ENCODE peak calls at places on chromosomes 4 and X, in four cellular contexts. One of them, this sample, is unnamed.

GRCh38 chrX:135629342-135629741 is 84.1 kb upstream of the CT45A1 start:
- DNase-seq in lower leg skin: no peak
- DNase-seq in fibroblast of mammary gland: no peak
- DNase-seq in upper lobe of left lung: no peak
- DNase-seq in this sample: no peak

GRCh38 chr4:4734425-4734824 is 125.0 kb upstream of the MSX1 start:
- DNase-seq in upper lobe of left lung: peak
- DNase-seq in fibroblast of mammary gland: no peak
- DNase-seq in lower leg skin: peak
- DNase-seq in this sample: no peak

GRCh38 chrX:39211501-39211900 is 410.2 kb downstream of the MID1IP1 start:
- DNase-seq in fibroblast of mammary gland: no peak
- DNase-seq in upper lobe of left lung: no peak
- DNase-seq in lower leg skin: no peak
- DNase-seq in this sample: no peak

GRCh38 chr4:106277140-106277680 is 38.8 kb downstream of the TBCK start:
- DNase-seq in upper lobe of left lung: no peak
- DNase-seq in lower leg skin: no peak
- DNase-seq in fibroblast of mammary gland: no peak
- DNase-seq in this sample: no peak

GRCh38 chr4:121764702-121765367 is at the start of gene SMIM43:
- DNase-seq in fibroblast of mammary gland: no peak
- DNase-seq in upper lobe of left lung: peak
- DNase-seq in lower leg skin: no peak
- DNase-seq in this sample: no peak

GRCh38 chr4:26140150-26140898 is 180.5 kb upstream of the RBPJ start:
- DNase-seq in fibroblast of mammary gland: peak
- DNase-seq in lower leg skin: no peak
- DNase-seq in upper lobe of left lung: no peak
- DNase-seq in this sample: no peak

GRCh38 chrX:131709553-131709952 is 165.7 kb downstream of the OR13H1 start:
- DNase-seq in fibroblast of mammary gland: no peak
- DNase-seq in lower leg skin: no peak
- DNase-seq in upper lobe of left lung: no peak
- DNase-seq in this sample: no peak

GRCh38 chr4:185787926-185788679 is 23.9 kb downstream of the SORBS2 start:
- DNase-seq in upper lobe of left lung: no peak
- DNase-seq in lower leg skin: no peak
- DNase-seq in fibroblast of mammary gland: no peak
- DNase-seq in this sample: no peak

GRCh38 chr4:53196872-53197759 is 168.7 kb downstream of the SCFD2 start:
- DNase-seq in upper lobe of left lung: no peak
- DNase-seq in lower leg skin: no peak
- DNase-seq in fibroblast of mammary gland: peak
- DNase-seq in this sample: peak

GRCh38 chr4:97216031-97216430 is 927.2 kb downstream of the STPG2 start:
- DNase-seq in lower leg skin: no peak
- DNase-seq in upper lobe of left lung: no peak
- DNase-seq in fibroblast of mammary gland: no peak
- DNase-seq in this sample: no peak

GRCh38 chrX:47175588-47175980 is 18.0 kb upstream of the UBA1 start:
- DNase-seq in upper lobe of left lung: no peak
- DNase-seq in fibroblast of mammary gland: no peak
- DNase-seq in lower leg skin: peak
- DNase-seq in this sample: no peak

GRCh38 chr4:53764761-53765490 is 173.6 kb upstream of the LNX1 start:
- DNase-seq in upper lobe of left lung: no peak
- DNase-seq in lower leg skin: no peak
- DNase-seq in fibroblast of mammary gland: no peak
- DNase-seq in this sample: no peak

GRCh38 chr4:173505924-173506779 is 23.9 kb downstream of the HAND2 start:
- DNase-seq in lower leg skin: peak
- DNase-seq in fibroblast of mammary gland: peak
- DNase-seq in upper lobe of left lung: no peak
- DNase-seq in this sample: peak

GRCh38 chr4:168585168-168586091 is 88.6 kb downstream of the PALLD start:
- DNase-seq in lower leg skin: peak
- DNase-seq in fibroblast of mammary gland: peak
- DNase-seq in upper lobe of left lung: no peak
- DNase-seq in this sample: peak

GRCh38 chrX:143635915-143636314 is at the start of gene SLITRK4:
- DNase-seq in fibroblast of mammary gland: no peak
- DNase-seq in lower leg skin: no peak
- DNase-seq in upper lobe of left lung: no peak
- DNase-seq in this sample: no peak

GRCh38 chr4:16794816-16795445 is 103.5 kb downstream of the LDB2 start:
- DNase-seq in fibroblast of mammary gland: peak
- DNase-seq in lower leg skin: no peak
- DNase-seq in upper lobe of left lung: no peak
- DNase-seq in this sample: peak

GRCh38 chr4:166972071-166972470 is 262.2 kb downstream of the SPOCK3 start:
- DNase-seq in lower leg skin: no peak
- DNase-seq in fibroblast of mammary gland: peak
- DNase-seq in upper lobe of left lung: no peak
- DNase-seq in this sample: peak

GRCh38 chr4:118904935-118905334 is 16.3 kb downstream of the SYNPO2 start:
- DNase-seq in lower leg skin: no peak
- DNase-seq in upper lobe of left lung: no peak
- DNase-seq in fibroblast of mammary gland: peak
- DNase-seq in this sample: no peak

GRCh38 chr4:114509340-114509739 is 89.3 kb upstream of the UGT8 start:
- DNase-seq in upper lobe of left lung: no peak
- DNase-seq in fibroblast of mammary gland: no peak
- DNase-seq in lower leg skin: no peak
- DNase-seq in this sample: no peak
- TF ChIP-seq CTCF in upper lobe of left lung: no peak
- TF ChIP-seq CTCF in fibroblast of mammary gland: no peak
- TF ChIP-seq CTCF in lower leg skin: no peak
- TF ChIP-seq CTCF in this sample: no peak

GRCh38 chrX:80285131-80285773 is 135.0 kb upstream of the TENT5D start:
- DNase-seq in upper lobe of left lung: no peak
- DNase-seq in fibroblast of mammary gland: peak
- DNase-seq in lower leg skin: no peak
- DNase-seq in this sample: peak

DNA sequence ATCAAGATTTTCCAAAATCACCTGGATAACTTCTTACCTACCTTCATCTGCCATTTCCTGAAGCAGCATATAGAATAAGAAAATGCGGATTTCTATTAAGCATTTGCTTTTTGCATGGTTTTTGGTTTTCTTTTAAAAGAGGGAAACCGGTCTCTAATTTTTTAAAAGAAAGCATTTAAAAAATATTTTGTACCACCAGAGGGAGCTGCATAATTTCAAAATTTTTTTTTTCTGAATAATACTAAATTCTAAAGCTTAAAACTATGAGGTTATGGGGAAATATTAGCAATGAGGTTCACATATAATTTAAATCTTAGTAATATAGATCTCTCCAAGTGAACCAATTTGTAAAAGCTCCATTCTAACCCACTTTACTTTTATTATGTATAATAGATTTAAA is 137.7 kb upstream of the TENT5D start:
- DNase-seq in fibroblast of mammary gland: no peak
- DNase-seq in upper lobe of left lung: no peak
- DNase-seq in lower leg skin: no peak
- DNase-seq in this sample: no peak
- TF ChIP-seq CTCF in fibroblast of mammary gland: peak
- TF ChIP-seq CTCF in upper lobe of left lung: no peak
- TF ChIP-seq CTCF in lower leg skin: no peak
- TF ChIP-seq CTCF in this sample: peak

GRCh38 chr4:139454111-139454600 is at the start of gene RAB33B:
- DNase-seq in lower leg skin: no peak
- DNase-seq in fibroblast of mammary gland: peak
- DNase-seq in upper lobe of left lung: no peak
- DNase-seq in this sample: no peak

GRCh38 chr4:139454646-139455045 is 725 bp downstream of the RAB33B start:
- DNase-seq in fibroblast of mammary gland: peak
- DNase-seq in lower leg skin: no peak
- DNase-seq in upper lobe of left lung: no peak
- DNase-seq in this sample: no peak

GRCh38 chr4:139452000-139452399 is 1.9 kb upstream of the RAB33B start:
- DNase-seq in lower leg skin: no peak
- DNase-seq in fibroblast of mammary gland: no peak
- DNase-seq in upper lobe of left lung: no peak
- DNase-seq in this sample: no peak

GRCh38 chr4:139453041-139453370 is 915 bp upstream of the RAB33B start:
- DNase-seq in upper lobe of left lung: no peak
- DNase-seq in fibroblast of mammary gland: no peak
- DNase-seq in lower leg skin: no peak
- DNase-seq in this sample: peak

GRCh38 chr4:139453371-139454110 is 380 bp upstream of the RAB33B start:
- DNase-seq in upper lobe of left lung: peak
- DNase-seq in lower leg skin: peak
- DNase-seq in fibroblast of mammary gland: peak
- DNase-seq in this sample: peak
- TF ChIP-seq CTCF in upper lobe of left lung: peak
- TF ChIP-seq CTCF in lower leg skin: no peak
- TF ChIP-seq CTCF in fibroblast of mammary gland: no peak
- TF ChIP-seq CTCF in this sample: no peak

GRCh38 chr4:109547394-109547793 is 12.7 kb upstream of the MCUB start:
- DNase-seq in upper lobe of left lung: no peak
- DNase-seq in lower leg skin: no peak
- DNase-seq in fibroblast of mammary gland: no peak
- DNase-seq in this sample: no peak
- TF ChIP-seq CTCF in upper lobe of left lung: no peak
- TF ChIP-seq CTCF in lower leg skin: no peak
- TF ChIP-seq CTCF in fibroblast of mammary gland: no peak
- TF ChIP-seq CTCF in this sample: no peak

GRCh38 chr4:89161841-89162240 is 50.5 kb downstream of the TIGD2 start:
- DNase-seq in lower leg skin: no peak
- DNase-seq in fibroblast of mammary gland: peak
- DNase-seq in upper lobe of left lung: no peak
- DNase-seq in this sample: no peak

GRCh38 chr4:89166971-89167475 is 55.7 kb downstream of the TIGD2 start:
- DNase-seq in lower leg skin: no peak
- DNase-seq in fibroblast of mammary gland: no peak
- DNase-seq in upper lobe of left lung: no peak
- DNase-seq in this sample: no peak

GRCh38 chr4:89162987-89163386 is 51.7 kb downstream of the TIGD2 start:
- DNase-seq in fibroblast of mammary gland: no peak
- DNase-seq in upper lobe of left lung: no peak
- DNase-seq in lower leg skin: no peak
- DNase-seq in this sample: no peak

GRCh38 chr4:89162486-89162885 is 51.2 kb downstream of the TIGD2 start:
- DNase-seq in upper lobe of left lung: no peak
- DNase-seq in fibroblast of mammary gland: no peak
- DNase-seq in lower leg skin: no peak
- DNase-seq in this sample: no peak

DNA sequence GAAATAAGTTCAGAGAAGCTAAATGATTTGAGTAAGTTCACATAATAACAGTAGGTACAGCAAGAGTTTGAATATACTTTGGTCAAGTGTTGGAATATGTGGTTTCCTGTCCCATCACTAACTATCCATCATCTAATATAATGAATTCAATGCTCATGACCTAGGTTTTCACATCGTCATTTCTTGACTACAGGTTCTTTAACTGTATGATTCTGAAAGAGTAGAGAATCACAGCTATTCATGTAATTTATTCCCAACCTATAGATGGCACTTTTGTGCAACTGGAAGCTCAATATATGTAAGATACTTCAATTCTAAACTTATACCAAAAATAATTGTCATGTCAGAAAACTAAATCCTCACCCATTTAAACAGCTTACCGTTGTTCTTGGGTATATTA is 53.1 kb downstream of the TIGD2 start:
- DNase-seq in lower leg skin: no peak
- DNase-seq in upper lobe of left lung: no peak
- DNase-seq in fibroblast of mammary gland: no peak
- DNase-seq in this sample: no peak
- TF ChIP-seq CTCF in lower leg skin: no peak
- TF ChIP-seq CTCF in upper lobe of left lung: no peak
- TF ChIP-seq CTCF in fibroblast of mammary gland: no peak
- TF ChIP-seq CTCF in this sample: peak